ENCODE peak calls at places on chromosomes 3 and 15, in seven cellular contexts. W, T, O, Z, A, N and M are unnamed samples.

GRCh38 chr15:63372018-63372705 is 9.5 kb downstream of the CA12 start:
- DNase-seq in W (peak; percentile 81), T (no peak), O (no peak), Z (peak; percentile 24), A (peak; percentile 97), N (peak; percentile 98), M (no peak)

GRCh38 chr3:134339331-134339730 is 34.9 kb downstream of the AMOTL2 start:
- DNase-seq in W (no peak), T (peak; percentile 70), O (no peak), Z (no peak), A (no peak), N (no peak), M (no peak)

GRCh38 chr3:148528024-148528423 is 169.7 kb upstream of the AGTR1 start:
- DNase-seq in W (no peak), T (no peak), O (no peak), Z (no peak), A (peak; percentile 58), N (peak; percentile 50), M (no peak)

GRCh38 chr3:123154346-123154985 is 47.3 kb upstream of the SEC22A start:
- DNase-seq in W (no peak), T (no peak), O (no peak), Z (no peak), A (no peak), N (no peak), M (no peak)

GRCh38 chr15:59369597-59369996 is 3.1 kb downstream of the MYO1E start:
- DNase-seq in W (no peak), T (no peak), O (no peak), Z (no peak), A (peak; percentile 59), N (peak; percentile 37), M (no peak)

GRCh38 chr15:49187537-49188245 is 17.6 kb downstream of the GALK2 start:
- DNase-seq in W (no peak), T (no peak), O (no peak), Z (no peak), A (peak; percentile 46), N (peak; percentile 50), M (no peak)

GRCh38 chr3:37693791-37694194 is 167.9 kb upstream of the CTDSPL start:
- DNase-seq in W (no peak), T (no peak), O (no peak), Z (no peak), A (no peak), N (no peak), M (no peak)

GRCh38 chr3:50352762-50353161 is 2.1 kb downstream of the CYB561D2 start:
- DNase-seq in W (no peak), T (no peak), O (no peak), Z (no peak), A (peak; percentile 60), N (peak; percentile 46), M (no peak)

GRCh38 chr3:159219231-159219630 is 417.4 kb downstream of the MFSD1 start:
- DNase-seq in W (no peak), T (no peak), O (no peak), Z (no peak), A (peak; percentile 34), N (no peak), M (no peak)

GRCh38 chr3:138594150-138594934 is at the start of gene CEP70:
- DNase-seq in W (peak; percentile 89), T (peak; percentile 96), O (no peak), Z (peak; percentile 78), A (peak; percentile 96), N (peak; percentile 92), M (peak; percentile 90)

GRCh38 chr3:13164893-13165492 is 91.8 kb upstream of the IQSEC1 start:
- DNase-seq in W (no peak), T (no peak), O (no peak), Z (no peak), A (no peak), N (no peak), M (no peak)